ENCODE peak calls at places on chromosomes 2 and 18, in eight cellular contexts. F is WTC11, N is GM23338, R is nephron progenitor cell, I is chondrocyte, Z is progenitor cell of endocrine pancreas, E is fibroblast of lung, G is AG04450. U is an unnamed sample.
A peak's percentile ranks its signal among the peaks of the same experiment; 100 is the strongest.

GRCh38 chr18:34345738-34346137 is 121.0 kb upstream of the NOL4 start:
- DNase-seq in R (no peak), G (no peak), F (no peak), I (no peak), Z (no peak), E (no peak), N (no peak), U (no peak)

GRCh38 chr2:196277002-196277401 is 105.6 kb upstream of the STK17B start:
- DNase-seq in F (no peak), I (no peak), R (no peak), N (peak; percentile 65), Z (no peak), G (no peak), E (no peak), U (no peak)

GRCh38 chr2:25125949-25126348 is 42.4 kb downstream of the POMC start:
- DNase-seq in G (no peak), R (no peak), E (no peak), I (no peak), F (no peak), Z (no peak), N (no peak), U (no peak)

GRCh38 chr2:3154146-3154545 is 223.5 kb downstream of the EIPR1 start:
- DNase-seq in N (no peak), Z (no peak), F (no peak), G (no peak), E (no peak), I (no peak), R (no peak), U (no peak)

GRCh38 chr2:8602809-8603208 is 79.0 kb upstream of the ID2 start:
- DNase-seq in Z (no peak), F (no peak), R (no peak), N (no peak), E (no peak), G (no peak), I (no peak), U (peak; percentile 48)

GRCh38 chr18:35355140-35355618 is 11.0 kb upstream of the ZNF24 start:
- DNase-seq in Z (peak; percentile 31), G (peak; percentile 71), R (peak; percentile 63), N (peak; percentile 90), F (peak; percentile 65), I (no peak), E (peak; percentile 78), U (peak; percentile 61)

GRCh38 chr2:47250576-47251403 is 95.7 kb upstream of the STPG4 start:
- DNase-seq in E (peak; percentile 25), Z (no peak), G (no peak), N (no peak), F (no peak), R (no peak), I (no peak), U (no peak)

GRCh38 chr2:61670591-61671503 is 132.7 kb upstream of the XPO1 start:
- DNase-seq in R (no peak), I (no peak), E (peak; percentile 47), N (peak; percentile 23), F (no peak), G (no peak), Z (no peak), U (peak; percentile 56)

GRCh38 chr2:65494078-65494477 is 61.7 kb upstream of the SPRED2 start:
- DNase-seq in I (no peak), E (no peak), G (no peak), F (no peak), N (no peak), R (no peak), Z (no peak), U (no peak)

GRCh38 chr2:98502556-98503335 is 58.1 kb downstream of the INPP4A start:
- DNase-seq in N (no peak), E (peak; percentile 86), Z (no peak), G (no peak), R (no peak), F (no peak), I (no peak), U (no peak)

GRCh38 chr2:236874866-236875481 is 210.7 kb upstream of the COPS8 start:
- DNase-seq in E (no peak), G (no peak), Z (no peak), F (no peak), N (no peak), I (no peak), R (no peak), U (no peak)

GRCh38 chr2:232141591-232141990 is 180.1 kb downstream of the DIS3L2 start:
- DNase-seq in E (no peak), F (no peak), I (no peak), G (no peak), Z (no peak), N (no peak), R (no peak), U (no peak)

GRCh38 chr2:233453916-233454315 is 99.6 kb downstream of the DGKD start:
- DNase-seq in Z (no peak), N (no peak), F (no peak), I (peak; percentile 33), R (no peak), G (no peak), E (no peak), U (no peak)

GRCh38 chr2:202158796-202159195 is 79.6 kb downstream of the SUMO1 start:
- DNase-seq in I (no peak), G (no peak), Z (no peak), F (no peak), R (no peak), N (no peak), E (peak; percentile 30), U (no peak)
- TF ChIP-seq CTCF in I (peak; percentile 75), G (peak; percentile 44), Z (peak; percentile 23), F (no peak), R (no peak), N (peak; percentile 71), E (no peak), U (no peak)

DNA sequence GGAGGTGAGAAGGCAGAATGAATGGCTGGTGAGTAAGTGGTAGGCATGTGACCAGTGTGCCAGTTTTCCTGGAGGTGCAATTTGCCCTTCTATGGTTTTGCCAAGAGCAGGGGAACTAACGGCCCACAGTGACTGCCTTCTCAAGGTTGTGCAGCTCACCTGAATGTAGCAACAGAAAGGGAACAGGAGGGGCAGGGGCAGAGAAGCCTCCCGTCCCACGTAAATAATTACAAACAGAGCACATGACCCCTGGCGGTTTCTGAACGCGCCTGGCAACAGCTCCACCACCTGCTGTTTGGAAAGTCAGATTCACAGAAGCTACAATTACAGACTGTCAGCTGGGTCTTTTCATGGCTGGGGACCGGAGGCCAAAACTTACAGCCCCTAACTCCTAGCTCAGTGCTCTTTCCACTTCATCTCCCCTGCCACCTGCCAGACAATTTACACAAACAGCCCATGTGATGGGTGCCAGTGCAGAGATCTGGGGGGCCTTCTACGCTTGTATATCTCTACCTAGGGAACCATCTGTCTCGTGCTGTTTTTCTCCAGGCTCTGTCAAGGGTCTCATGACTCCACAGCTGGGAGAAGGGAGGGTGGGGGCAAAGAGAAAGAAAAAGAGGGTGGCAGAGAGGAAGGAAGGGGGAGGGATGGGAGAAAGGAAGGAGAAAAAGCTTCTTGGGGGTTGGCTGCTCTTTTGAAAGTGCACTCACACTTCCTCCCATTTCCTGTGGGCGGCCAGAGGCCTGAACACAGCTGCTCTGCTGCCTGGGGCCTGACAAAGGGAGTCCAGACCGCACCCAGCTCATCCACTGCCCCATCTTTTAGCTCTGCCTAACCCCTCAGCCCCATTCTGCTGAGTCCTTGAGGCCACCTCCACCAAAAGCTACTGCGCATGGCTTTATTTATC is 69.5 kb downstream of the POLR1A start:
- DNase-seq in G (peak; percentile 76), R (peak; percentile 15), E (peak; percentile 87), F (no peak), I (peak; percentile 86), N (peak; percentile 19), Z (peak; percentile 26), U (peak; percentile 77)
- TF ChIP-seq CTCF in G (peak; percentile 47), R (no peak), E (peak; percentile 30), F (no peak), I (peak; percentile 57), N (no peak), Z (peak; percentile 54), U (peak; percentile 63)

GRCh38 chr2:51505533-51505932 is 473.6 kb upstream of the NRXN1 start:
- DNase-seq in Z (no peak), I (no peak), F (peak; percentile 21), E (no peak), N (peak; percentile 46), R (no peak), G (no peak), U (no peak)
- TF ChIP-seq CTCF in Z (no peak), I (no peak), F (peak; percentile 18), E (no peak), N (peak; percentile 66), R (no peak), G (no peak), U (no peak)

DNA sequence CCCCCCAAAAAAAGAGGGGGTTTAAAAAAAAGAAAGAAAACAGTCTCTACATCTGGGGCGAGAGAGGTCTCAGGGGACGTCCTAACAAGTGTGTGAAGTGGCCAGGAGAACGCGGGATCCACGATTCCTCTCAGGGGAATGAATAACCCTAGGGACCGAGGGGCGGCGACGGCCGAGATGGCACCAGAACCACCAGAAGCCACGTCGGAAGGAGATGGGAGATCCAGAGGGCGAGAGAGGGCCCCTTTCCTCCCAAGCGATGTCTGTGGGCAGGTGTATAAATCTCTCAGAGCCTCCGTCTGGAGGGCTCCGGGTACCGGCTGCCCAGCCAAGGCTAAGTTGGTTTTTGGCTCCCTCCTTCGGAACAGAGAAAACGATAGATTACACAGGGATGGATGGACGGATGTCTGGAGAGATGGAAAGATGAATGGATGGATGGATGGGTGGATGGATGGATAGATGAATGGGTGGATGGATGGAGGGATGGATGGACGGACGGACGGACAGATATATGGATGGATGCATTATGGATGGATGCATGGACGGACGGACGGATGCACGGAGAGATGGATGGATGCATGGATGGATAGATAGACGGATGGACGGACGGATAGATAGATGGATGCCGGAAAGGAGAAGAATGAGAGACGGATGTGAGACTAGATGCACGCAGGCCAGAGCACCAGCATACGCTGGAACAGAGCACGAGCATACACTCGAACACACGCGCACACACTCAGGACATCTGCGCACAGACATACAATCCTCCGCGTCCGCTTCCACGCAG is 1.6 kb downstream of the EPHA4 start:
- DNase-seq in F (peak; percentile 23), R (peak; percentile 40), E (peak; percentile 33), N (peak; percentile 43), Z (no peak), G (no peak), I (no peak), U (no peak)
- TF ChIP-seq CTCF in F (no peak), R (no peak), E (peak; percentile 24), N (peak; percentile 54), Z (no peak), G (peak; percentile 24), I (peak; percentile 74), U (no peak)

GRCh38 chr2:70362661-70363060 is 60.8 kb upstream of the FAM136A start:
- DNase-seq in Z (no peak), E (no peak), F (no peak), G (no peak), N (no peak), R (no peak), I (no peak), U (no peak)

GRCh38 chr2:70360661-70361316 is 58.9 kb upstream of the FAM136A start:
- DNase-seq in G (no peak), I (no peak), N (no peak), F (no peak), E (no peak), Z (no peak), R (no peak), U (no peak)

GRCh38 chr2:70354264-70354949 is 52.5 kb upstream of the FAM136A start:
- DNase-seq in Z (no peak), F (no peak), E (peak; percentile 40), N (no peak), R (no peak), G (no peak), I (no peak), U (no peak)

GRCh38 chr2:70357076-70358071 is 55.5 kb upstream of the FAM136A start:
- DNase-seq in F (no peak), G (no peak), Z (no peak), E (peak; percentile 23), I (no peak), N (peak; percentile 46), R (no peak), U (no peak)
- TF ChIP-seq CTCF in F (no peak), G (no peak), Z (peak; percentile 11), E (no peak), I (peak; percentile 16), N (peak; percentile 11), R (no peak), U (no peak)